ENCODE peak calls at places on chromosomes 4 and X, in four cellular contexts. D, V, I and Y are unnamed samples.

GRCh38 chr4:106291678-106292077 is 24.3 kb downstream of the TBCK start:
- DNase-seq in D (no peak), V (peak), I (no peak), Y (no peak)

GRCh38 chr4:71545168-71545567 is 206.3 kb downstream of the SLC4A4 start:
- DNase-seq in D (no peak), V (peak), I (no peak), Y (no peak)

GRCh38 chrX:13212191-13212651 is 107.6 kb downstream of the ATXN3L start:
- DNase-seq in D (no peak), V (peak), I (no peak), Y (no peak)

GRCh38 chr4:102535398-102536082 is 34.4 kb downstream of the NFKB1 start:
- DNase-seq in D (peak), V (peak), I (no peak), Y (no peak)

GRCh38 chr4:86935499-86935832 is 655 bp downstream of the AFF1 start:
- DNase-seq in D (no peak), V (no peak), I (peak), Y (no peak)

GRCh38 chr4:80386281-80386886 is 50.9 kb downstream of the CFAP299 start:
- DNase-seq in D (no peak), V (no peak), I (no peak), Y (no peak)

GRCh38 chr4:15778191-15778741 is at the start of gene CD38:
- DNase-seq in D (peak), V (no peak), I (peak), Y (peak)

GRCh38 chr4:114015444-114015899 is 36.0 kb upstream of the ARSJ start:
- DNase-seq in D (no peak), V (peak), I (no peak), Y (no peak)

GRCh38 chr4:93834371-93835066 is 6.0 kb downstream of the ATOH1 start:
- DNase-seq in D (no peak), V (no peak), I (peak), Y (no peak)

GRCh38 chr4:158913766-158914165 is 144.9 kb downstream of the FNIP2 start:
- DNase-seq in D (no peak), V (no peak), I (no peak), Y (no peak)

GRCh38 chr4:158915683-158916241 is 146.9 kb downstream of the FNIP2 start:
- DNase-seq in D (no peak), V (peak), I (no peak), Y (no peak)

GRCh38 chr4:158912390-158913175 is 143.8 kb downstream of the FNIP2 start:
- DNase-seq in D (no peak), V (no peak), I (no peak), Y (no peak)

DNA sequence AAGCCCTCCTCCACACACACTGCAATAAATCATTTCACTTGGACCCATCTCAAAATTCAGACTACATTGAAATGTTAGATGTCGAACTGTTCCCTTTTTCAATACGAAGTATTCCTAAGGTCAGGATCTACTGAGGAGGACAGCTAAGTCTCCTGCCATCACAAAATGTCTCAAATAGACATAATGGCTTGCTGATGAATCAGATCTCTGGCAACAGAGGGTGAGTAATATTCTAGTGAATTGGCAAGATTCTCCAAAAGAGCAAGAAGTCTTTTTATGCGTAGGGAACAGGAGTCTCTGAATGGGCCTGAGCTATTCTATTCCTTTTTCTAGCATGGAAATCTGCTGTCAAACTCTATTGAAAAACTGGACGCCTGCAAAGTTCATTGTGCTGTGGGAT is 145.4 kb downstream of the FNIP2 start:
- DNase-seq in D (no peak), V (peak), I (no peak), Y (no peak)
- TF ChIP-seq CTCF in D (no peak), V (no peak), I (no peak), Y (no peak)

DNA sequence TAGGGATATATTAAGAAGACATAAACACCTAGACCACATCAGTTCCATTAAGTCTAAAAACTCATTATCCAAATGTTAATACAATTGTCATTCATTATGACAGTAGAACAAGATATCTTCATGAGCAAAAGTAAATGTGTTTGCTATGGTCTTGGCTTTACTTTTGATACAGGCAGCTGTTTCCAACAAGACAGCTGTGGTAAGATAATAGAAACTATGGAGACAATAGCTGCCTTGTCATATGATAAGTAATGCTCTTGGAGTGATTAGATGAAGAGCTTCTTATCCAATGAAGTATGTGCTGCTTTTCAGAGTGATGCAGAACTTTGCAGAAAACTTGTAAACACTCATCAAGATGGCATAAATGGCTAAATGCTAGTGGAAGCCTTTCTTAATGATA is 1066.0 kb downstream of the FSTL5 start:
- DNase-seq in D (no peak), V (no peak), I (no peak), Y (no peak)
- TF ChIP-seq CTCF in D (no peak), V (no peak), I (no peak), Y (no peak)

DNA sequence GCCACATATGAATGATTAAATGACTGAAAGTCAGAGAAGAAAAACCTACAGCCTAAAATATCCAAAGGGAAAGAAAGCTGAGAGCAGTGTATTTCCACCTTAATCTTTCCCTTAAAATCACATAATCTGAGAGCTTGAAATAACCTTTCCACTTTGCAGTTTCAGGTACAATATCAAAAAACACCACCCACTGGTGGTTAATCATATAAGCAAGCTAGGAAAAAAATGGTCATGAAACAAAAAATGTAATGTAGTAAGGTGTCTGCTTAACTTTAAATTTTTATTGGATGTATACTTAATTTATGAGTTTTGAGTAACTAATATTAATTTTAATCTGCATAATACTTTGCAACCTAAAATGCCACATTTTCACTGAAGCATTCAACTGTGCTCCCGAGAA is 3.2 kb downstream of the PRDM5 start:
- DNase-seq in D (no peak), V (no peak), I (no peak), Y (no peak)
- TF ChIP-seq CTCF in D (no peak), V (peak), I (peak), Y (no peak)

GRCh38 chr4:172662113-172662512 is 506.5 kb upstream of the GALNT7 start:
- DNase-seq in D (no peak), V (no peak), I (no peak), Y (no peak)

GRCh38 chr4:172666711-172667368 is 501.8 kb upstream of the GALNT7 start:
- DNase-seq in D (no peak), V (peak), I (peak), Y (no peak)
- TF ChIP-seq CTCF in D (no peak), V (no peak), I (no peak), Y (no peak)

DNA sequence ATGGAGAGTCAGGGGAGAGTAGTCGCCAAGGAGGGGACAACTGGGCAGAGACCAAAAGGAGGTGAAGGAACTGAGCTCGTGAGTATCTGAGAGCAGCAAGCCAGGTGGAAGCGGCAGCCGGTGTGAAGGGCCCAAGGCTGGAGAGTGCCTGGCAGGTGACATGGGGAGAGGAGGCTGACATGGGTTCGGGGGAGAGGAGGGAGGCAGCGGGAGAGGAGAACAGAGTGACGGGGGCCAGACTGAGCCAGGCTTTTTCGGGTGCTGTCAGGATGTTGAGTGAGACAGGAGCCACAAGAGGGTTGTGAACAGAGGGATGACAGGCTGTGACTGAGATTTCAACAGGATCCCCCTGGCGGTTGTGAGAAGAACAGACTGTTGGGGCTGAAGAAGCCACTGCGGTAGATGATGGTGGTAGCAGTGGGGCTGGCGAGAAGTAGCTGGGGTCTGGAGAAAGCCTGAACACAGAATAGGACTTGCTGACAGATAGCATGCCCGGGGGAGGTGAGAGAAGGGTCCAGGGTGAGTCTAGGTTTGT is 5.7 kb downstream of the ELK1 start:
- DNase-seq in D (no peak), V (peak), I (peak), Y (no peak)
- TF ChIP-seq CTCF in D (peak), V (peak), I (peak), Y (no peak)

GRCh38 chr4:143743591-143743990 is 43.1 kb upstream of the FREM3 start:
- DNase-seq in D (no peak), V (peak), I (no peak), Y (no peak)
- TF ChIP-seq CTCF in D (no peak), V (no peak), I (no peak), Y (no peak)

DNA sequence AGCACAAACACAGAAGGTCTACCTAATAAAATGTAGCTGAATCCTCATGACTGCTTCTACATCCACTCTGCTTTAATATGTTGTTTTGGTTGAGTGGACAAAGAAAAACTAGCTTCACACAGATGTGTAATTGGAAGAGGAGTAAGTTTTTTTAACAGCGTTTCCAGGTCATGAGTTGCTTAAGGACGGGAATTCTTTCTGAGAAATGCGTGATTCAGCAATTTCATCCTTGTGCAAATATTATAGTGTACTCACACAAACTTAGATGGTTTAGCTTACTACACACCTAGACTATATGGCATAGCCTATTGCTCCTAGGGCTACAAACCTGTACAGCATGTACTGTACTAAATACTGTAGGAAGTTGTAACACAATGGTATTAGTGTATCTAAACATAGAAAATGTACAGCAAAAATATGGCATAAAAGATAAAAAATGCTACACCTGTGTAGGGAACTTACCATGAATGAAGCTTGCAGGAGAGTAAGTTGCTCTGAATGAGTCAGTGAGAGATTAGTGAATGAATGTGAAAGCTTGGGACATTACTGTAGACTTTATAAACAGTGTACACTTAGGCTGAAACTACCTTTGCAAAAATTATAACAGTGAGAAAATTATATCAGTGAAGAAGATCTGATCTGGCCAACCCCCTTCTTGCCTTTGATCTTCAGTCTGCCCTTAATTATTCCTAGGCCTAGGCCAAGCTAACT is 70.8 kb upstream of the IL15 start:
- DNase-seq in D (no peak), V (no peak), I (no peak), Y (no peak)
- TF ChIP-seq CTCF in D (no peak), V (no peak), I (no peak), Y (no peak)

DNA sequence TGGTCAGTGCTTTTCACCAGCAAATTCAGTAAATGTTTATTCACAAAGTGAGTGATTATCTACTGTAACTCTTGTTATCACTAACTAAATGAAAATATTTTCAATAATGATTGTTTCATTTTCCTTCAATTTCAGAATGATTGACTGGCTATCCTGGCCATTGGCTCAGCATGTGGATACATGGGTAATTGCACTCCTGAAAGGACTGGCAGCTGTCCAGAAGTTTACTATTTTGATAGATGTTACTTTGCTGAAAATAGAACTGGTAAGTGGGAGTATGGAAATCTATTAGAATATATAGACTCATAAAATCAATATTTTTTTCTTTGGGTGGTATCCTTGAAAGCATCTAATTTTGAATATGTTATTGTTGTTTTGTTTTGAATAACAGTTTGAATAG is 10.9 kb downstream of the USP38 start:
- DNase-seq in D (no peak), V (no peak), I (no peak), Y (no peak)
- TF ChIP-seq CTCF in D (no peak), V (no peak), I (no peak), Y (no peak)